ENCODE peak calls at places on chromosome 2, in five cellular contexts. V, Z, D, J and R are unnamed samples.

GRCh38 chr2:230661072-230661957 is 51.3 kb upstream of the CAB39 start:
- DNase-seq in J (no peak), D (peak), Z (no peak), V (no peak), R (no peak)

GRCh38 chr2:99698896-99699295 is 209.1 kb upstream of the REV1 start:
- DNase-seq in Z (no peak), J (no peak), D (no peak), V (peak), R (peak)

GRCh38 chr2:203949228-203949627 is 12.7 kb downstream of the ICOS start:
- DNase-seq in D (peak), J (no peak), V (peak), Z (no peak), R (no peak)

GRCh38 chr2:205858781-205859478 is 176.6 kb downstream of the NRP2 start:
- DNase-seq in J (no peak), Z (peak), D (no peak), V (peak), R (peak)

GRCh38 chr2:174656671-174657171 is 59.1 kb upstream of the WIPF1 start:
- DNase-seq in J (no peak), V (no peak), D (no peak), Z (no peak), R (no peak)

GRCh38 chr2:208311321-208311720 is 45.3 kb downstream of the PIKFYVE start:
- DNase-seq in V (no peak), Z (no peak), D (no peak), J (no peak), R (no peak)

GRCh38 chr2:219538488-219539294 is 4.9 kb downstream of the CHPF start:
- DNase-seq in Z (no peak), J (no peak), D (no peak), V (no peak), R (no peak)

GRCh38 chr2:105969552-105969951 is 224.5 kb downstream of the UXS1 start:
- DNase-seq in Z (no peak), V (peak), J (no peak), D (no peak), R (no peak)

GRCh38 chr2:218168635-218169462 is 2.1 kb upstream of the CXCR1 start:
- DNase-seq in V (peak), D (peak), Z (peak), J (no peak), R (peak)

GRCh38 chr2:9737053-9737875 is 106.0 kb upstream of the TAF1B start:
- DNase-seq in D (no peak), J (no peak), V (peak), Z (no peak), R (no peak)

GRCh38 chr2:6954586-6954985 is 37.4 kb downstream of the RNF144A start:
- DNase-seq in D (no peak), Z (no peak), J (no peak), V (no peak), R (no peak)

GRCh38 chr2:199950396-199950795 is 4.9 kb downstream of the TYW5 start:
- DNase-seq in J (no peak), V (no peak), Z (no peak), D (no peak), R (no peak)

GRCh38 chr2:69171070-69171811 is 158.3 kb downstream of the ANTXR1 start:
- DNase-seq in V (no peak), D (no peak), J (no peak), Z (no peak), R (peak)

GRCh38 chr2:140585016-140585415 is 1545.8 kb downstream of the LRP1B start:
- DNase-seq in J (no peak), Z (no peak), D (no peak), V (no peak), R (no peak)

GRCh38 chr2:143128681-143129580 is at the start of gene ARHGAP15:
- DNase-seq in D (peak), J (no peak), Z (peak), V (no peak), R (no peak)

GRCh38 chr2:150732491-150732890 is 245.0 kb upstream of the RND3 start:
- DNase-seq in J (no peak), Z (no peak), V (no peak), D (no peak), R (no peak)

GRCh38 chr2:237652181-237652580 is 24.8 kb downstream of the LRRFIP1 start:
- DNase-seq in J (no peak), Z (peak), V (no peak), D (no peak), R (no peak)

GRCh38 chr2:12091201-12091806 is 344.9 kb downstream of the LPIN1 start:
- DNase-seq in J (no peak), Z (no peak), V (no peak), D (no peak), R (peak)

GRCh38 chr2:209579236-209579749 is 155.4 kb downstream of the MAP2 start:
- DNase-seq in D (no peak), V (peak), Z (peak), J (no peak), R (peak)

GRCh38 chr2:216583157-216583556 is 50.1 kb upstream of the IGFBP2 start:
- DNase-seq in V (peak), D (no peak), Z (no peak), J (no peak), R (peak)

GRCh38 chr2:170771049-170771937 is 1.1 kb downstream of the ERICH2 start:
- DNase-seq in D (peak), V (peak), Z (no peak), J (no peak), R (peak)

GRCh38 chr2:147792966-147793617 is 51.7 kb upstream of the ACVR2A start:
- DNase-seq in V (peak), Z (no peak), D (no peak), J (no peak), R (peak)

GRCh38 chr2:160336091-160336490 is 136.0 kb upstream of the ITGB6 start:
- DNase-seq in Z (no peak), D (no peak), V (no peak), J (no peak), R (peak)

GRCh38 chr2:37973615-37974353 is 48.7 kb downstream of the RMDN2 start:
- DNase-seq in Z (no peak), V (no peak), J (no peak), D (no peak), R (no peak)

GRCh38 chr2:236765475-236765874 is 195.8 kb downstream of the ACKR3 start:
- DNase-seq in D (no peak), J (no peak), Z (no peak), V (no peak), R (no peak)

GRCh38 chr2:239253264-239253663 is 147.6 kb downstream of the HDAC4 start:
- DNase-seq in V (no peak), J (no peak), D (no peak), Z (no peak), R (no peak)

GRCh38 chr2:64133828-64134227 is 10.4 kb downstream of the PELI1 start:
- DNase-seq in D (no peak), V (peak), J (no peak), Z (no peak), R (peak)

GRCh38 chr2:152594792-152595191 is 122.5 kb downstream of the PRPF40A start:
- DNase-seq in J (no peak), D (no peak), V (peak), Z (peak), R (peak)
- H3K4me3 ChIP-seq in J (no peak), D (no peak), V (no peak), Z (no peak), R (no peak)

GRCh38 chr2:102369866-102370265 is 14.3 kb downstream of the IL18R1 start:
- DNase-seq in V (no peak), J (no peak), D (no peak), Z (no peak), R (no peak)

GRCh38 chr2:102367331-102367971 is 11.9 kb downstream of the IL18R1 start:
- DNase-seq in J (no peak), D (no peak), Z (no peak), V (no peak), R (no peak)

GRCh38 chr2:102368461-102369109 is 13.0 kb downstream of the IL18R1 start:
- DNase-seq in Z (no peak), V (no peak), D (no peak), J (no peak), R (no peak)

GRCh38 chr2:102365763-102366162 is 10.2 kb downstream of the IL18R1 start:
- DNase-seq in D (no peak), V (no peak), Z (no peak), J (no peak), R (no peak)

GRCh38 chr2:102366406-102367112 is 11.0 kb downstream of the IL18R1 start:
- DNase-seq in Z (no peak), V (no peak), D (no peak), J (no peak), R (no peak)
- H3K4me3 ChIP-seq in Z (no peak), V (no peak), D (peak), J (no peak), R (no peak)

GRCh38 chr2:190409616-190410015 is 1.5 kb downstream of the MFSD6 start:
- DNase-seq in V (no peak), J (no peak), D (no peak), Z (no peak), R (no peak)
- H3K4me3 ChIP-seq in V (no peak), J (peak), D (peak), Z (no peak), R (no peak)

DNA sequence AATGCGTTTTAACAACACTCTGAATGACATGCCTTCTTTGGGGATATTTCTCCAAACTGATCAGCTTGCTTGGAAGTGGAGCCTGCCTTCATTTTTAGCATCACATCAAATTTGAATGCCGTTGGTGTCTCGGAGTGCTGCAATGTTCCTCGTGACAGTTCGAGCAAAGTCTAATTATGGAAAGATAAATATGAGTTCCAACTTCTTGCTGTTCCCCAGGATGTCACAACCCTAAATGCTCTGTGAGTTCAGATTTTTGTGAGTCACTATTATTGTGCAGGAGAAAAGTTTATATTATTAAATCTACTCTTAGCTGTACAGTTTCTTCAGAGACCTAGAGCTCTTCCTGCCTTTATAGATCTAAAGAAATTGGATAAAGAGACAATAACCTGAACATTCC is 330.0 kb downstream of the TDRD15 start:
- DNase-seq in V (no peak), J (no peak), D (no peak), Z (no peak), R (no peak)
- H3K4me3 ChIP-seq in V (no peak), J (peak), D (no peak), Z (no peak), R (no peak)

GRCh38 chr2:212893216-212893615 is 258.2 kb downstream of the IKZF2 start:
- DNase-seq in J (no peak), Z (no peak), V (no peak), D (no peak), R (no peak)

GRCh38 chr2:212891580-212891979 is 259.8 kb downstream of the IKZF2 start:
- DNase-seq in D (no peak), Z (no peak), V (no peak), J (no peak), R (no peak)

GRCh38 chr2:212897296-212897695 is 254.1 kb downstream of the IKZF2 start:
- DNase-seq in V (no peak), J (no peak), Z (no peak), D (no peak), R (peak)

GRCh38 chr2:212894026-212894425 is 257.4 kb downstream of the IKZF2 start:
- DNase-seq in J (no peak), D (no peak), Z (no peak), V (no peak), R (no peak)

GRCh38 chr2:212892193-212892592 is 259.2 kb downstream of the IKZF2 start:
- DNase-seq in Z (no peak), D (no peak), J (no peak), V (peak), R (peak)
- H3K4me3 ChIP-seq in Z (no peak), D (no peak), J (no peak), V (no peak), R (no peak)

GRCh38 chr2:19350678-19351401 is 7.6 kb downstream of the OSR1 start:
- DNase-seq in V (no peak), D (no peak), J (no peak), Z (no peak), R (peak)

GRCh38 chr2:19352946-19353720 is 5.3 kb downstream of the OSR1 start:
- DNase-seq in V (no peak), D (no peak), Z (no peak), J (no peak), R (peak)

GRCh38 chr2:19351914-19352697 is 6.3 kb downstream of the OSR1 start:
- DNase-seq in Z (no peak), V (no peak), J (no peak), D (no peak), R (peak)

GRCh38 chr2:19349911-19350677 is 8.3 kb downstream of the OSR1 start:
- DNase-seq in Z (no peak), V (no peak), J (no peak), D (peak), R (peak)

GRCh38 chr2:19351499-19351898 is 6.9 kb downstream of the OSR1 start:
- DNase-seq in D (no peak), J (no peak), Z (no peak), V (no peak), R (no peak)
- H3K4me3 ChIP-seq in D (no peak), J (peak), Z (no peak), V (no peak), R (peak)

GRCh38 chr2:188383158-188383557 is 91.5 kb downstream of the GULP1 start:
- DNase-seq in J (no peak), D (no peak), Z (no peak), V (peak), R (peak)
- H3K4me3 ChIP-seq in J (peak), D (no peak), Z (no peak), V (no peak), R (no peak)

DNA sequence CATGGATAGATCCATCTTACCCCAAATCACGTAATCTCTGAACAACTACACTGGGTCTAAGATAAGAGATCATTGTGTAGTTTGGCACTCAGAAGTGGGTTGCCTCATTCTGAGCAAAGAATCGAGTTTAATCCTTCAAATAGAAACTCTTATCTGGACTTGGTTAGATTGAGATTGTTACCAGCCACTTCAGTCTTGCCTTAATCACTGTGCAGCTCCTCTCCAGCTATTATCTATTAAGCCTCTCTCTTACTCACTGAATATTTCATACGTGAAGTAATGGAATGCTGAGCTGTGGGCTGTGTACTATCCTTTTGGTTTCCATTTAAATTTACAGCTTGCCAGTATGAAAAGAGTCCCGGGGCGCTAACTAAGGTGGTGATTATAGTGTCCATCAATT is 65.6 kb upstream of the NCKAP5 start:
- DNase-seq in J (no peak), Z (no peak), D (no peak), V (peak), R (peak)
- H3K4me3 ChIP-seq in J (no peak), Z (no peak), D (no peak), V (no peak), R (peak)